ENCODE peak calls at places on chromosomes 2 and 18, in eight cellular contexts. Z is A549, Q is fibroblast of lung, J is GM23248, M is small intestine, U is right cardiac atrium, O is psoas muscle, A is cardiac muscle cell. L is an unnamed sample. For H3K4me1, the result is how much of the 10 kb centered on the place peaks cover.

GRCh38 chr2:41457026-41457425 is 590.8 kb upstream of the PKDCC start:
- DNase-seq in A (no peak), U (no peak), M (no peak), O (no peak), Z (no peak), J (no peak), Q (no peak), L (no peak)

GRCh38 chr18:54881229-54881753 is 53.0 kb downstream of the RAB27B start:
- DNase-seq in J (no peak), A (no peak), U (no peak), Z (no peak), Q (no peak), O (no peak), M (no peak), L (no peak)

GRCh38 chr2:221549143-221549542 is 23.0 kb downstream of the EPHA4 start:
- DNase-seq in A (no peak), M (no peak), J (no peak), O (no peak), U (no peak), Z (no peak), Q (peak), L (no peak)

GRCh38 chr18:11767935-11768334 is 78.9 kb downstream of the GNAL start:
- DNase-seq in Q (peak), J (peak), Z (no peak), M (no peak), A (no peak), U (no peak), O (no peak), L (no peak)

GRCh38 chr18:61992285-61992684 is 99.5 kb upstream of the RNF152 start:
- DNase-seq in U (no peak), O (no peak), A (no peak), J (peak), M (no peak), Q (peak), Z (no peak), L (peak)

GRCh38 chr18:62105373-62105772 is 81.5 kb downstream of the PIGN start:
- DNase-seq in U (no peak), A (no peak), J (no peak), O (no peak), M (no peak), Q (peak), Z (no peak), L (no peak)

GRCh38 chr18:78862395-78862794 is 117.2 kb upstream of the SALL3 start:
- DNase-seq in J (no peak), Z (no peak), A (no peak), O (no peak), U (no peak), Q (no peak), M (no peak), L (no peak)

GRCh38 chr2:201264472-201265173 is 4.3 kb downstream of the CASP8 start:
- DNase-seq in Z (no peak), J (peak), U (no peak), M (no peak), O (no peak), A (no peak), Q (peak), L (no peak)

GRCh38 chr18:5973079-5973478 is 77.8 kb upstream of the TMEM200C start:
- DNase-seq in A (no peak), O (no peak), M (no peak), U (no peak), Q (no peak), Z (no peak), J (no peak), L (no peak)

GRCh38 chr18:39453882-39454281 is 1888.3 kb upstream of the CELF4 start:
- DNase-seq in J (peak), O (no peak), U (peak), M (peak), Z (no peak), Q (peak), A (no peak), L (no peak)

GRCh38 chr18:42925036-42925435 is 190.4 kb downstream of the RIT2 start:
- DNase-seq in M (no peak), Z (no peak), O (no peak), J (no peak), A (no peak), Q (no peak), U (no peak), L (no peak)

GRCh38 chr2:231425811-231426703 is 30.5 kb downstream of the B3GNT7 start:
- DNase-seq in U (no peak), A (no peak), M (peak), J (no peak), O (no peak), Z (no peak), Q (no peak), L (peak)

GRCh38 chr2:172995323-172996244 is 80.1 kb upstream of the MAP3K20 start:
- DNase-seq in J (peak), U (peak), Q (peak), M (peak), Z (peak), A (peak), O (peak), L (no peak)

GRCh38 chr2:232731470-232731869 is 34.3 kb downstream of the GIGYF2 start:
- DNase-seq in Z (no peak), J (peak), Q (peak), M (no peak), A (no peak), O (no peak), U (no peak), L (no peak)

GRCh38 chr2:148922776-148923175 is 47.7 kb downstream of the KIF5C start:
- DNase-seq in Z (no peak), Q (no peak), O (no peak), J (no peak), M (no peak), U (no peak), A (no peak), L (no peak)

GRCh38 chr2:38377501-38378258 is 607 bp upstream of the ATL2 start:
- DNase-seq in O (no peak), A (peak), M (no peak), J (peak), Q (peak), Z (peak), U (no peak), L (peak)

GRCh38 chr2:129092871-129093385 is 774.3 kb upstream of the HS6ST1 start:
- DNase-seq in O (no peak), Q (no peak), A (no peak), U (no peak), Z (peak), M (no peak), J (no peak), L (no peak)

GRCh38 chr2:160650196-160651108 is 156.8 kb upstream of the RBMS1 start:
- DNase-seq in U (no peak), J (no peak), A (no peak), M (no peak), Q (no peak), O (no peak), Z (no peak), L (no peak)

GRCh38 chr2:8337321-8337720 is 344.5 kb upstream of the ID2 start:
- DNase-seq in J (no peak), O (no peak), U (no peak), A (no peak), M (peak), Q (no peak), Z (no peak), L (no peak)

GRCh38 chr2:228545749-228546148 is 364.3 kb upstream of the SPHKAP start:
- DNase-seq in Z (no peak), U (no peak), A (peak), Q (peak), O (no peak), M (no peak), J (peak), L (peak)

GRCh38 chr2:70992945-70993688 is 1.6 kb downstream of the TEX261 start:
- DNase-seq in O (no peak), A (no peak), J (peak), M (no peak), U (no peak), Q (no peak), Z (no peak), L (no peak)

GRCh38 chr2:30433902-30434301 is 13.1 kb upstream of the LCLAT1 start:
- DNase-seq in Z (no peak), O (no peak), J (no peak), A (no peak), M (no peak), U (no peak), Q (peak), L (no peak)

GRCh38 chr2:127047716-127048617 is 59.0 kb downstream of the BIN1 start:
- DNase-seq in J (no peak), U (peak), A (no peak), Z (no peak), Q (no peak), O (no peak), M (no peak), L (no peak)

GRCh38 chr2:128069769-128070168 is 21.2 kb upstream of the UGGT1 start:
- DNase-seq in U (no peak), M (peak), O (no peak), Z (peak), A (no peak), Q (peak), J (peak), L (no peak)

GRCh38 chr2:187091664-187092063 is 242.7 kb upstream of the ZSWIM2 start:
- DNase-seq in J (no peak), M (no peak), Z (no peak), A (no peak), U (peak), O (no peak), Q (peak), L (no peak)

GRCh38 chr2:149427371-149427770 is 97.0 kb downstream of the LYPD6 start:
- DNase-seq in Q (no peak), U (no peak), M (no peak), Z (no peak), O (no peak), A (no peak), J (no peak), L (no peak)

GRCh38 chr18:2424420-2424819 is 146.9 kb downstream of the METTL4 start:
- DNase-seq in Q (no peak), U (no peak), Z (no peak), M (no peak), A (no peak), O (no peak), J (peak), L (no peak)

GRCh38 chr2:71275939-71276310 is 49.0 kb upstream of the PAIP2B start:
- DNase-seq in O (no peak), Q (no peak), J (no peak), M (no peak), Z (no peak), U (no peak), A (no peak), L (no peak)

GRCh38 chr2:240567872-240568677 is at the start of gene RNPEPL1:
- DNase-seq in Q (peak), J (peak), M (peak), U (no peak), A (peak), Z (peak), O (peak), L (no peak)

GRCh38 chr2:15996536-15997423 is 56.4 kb downstream of the MYCN start:
- DNase-seq in Z (no peak), Q (no peak), O (no peak), J (no peak), A (no peak), U (no peak), M (no peak), L (no peak)

GRCh38 chr2:26469092-26469710 is 8.7 kb downstream of the OTOF start:
- DNase-seq in Q (peak), J (peak), A (peak), O (no peak), M (peak), Z (peak), U (no peak), L (peak)

GRCh38 chr2:189178726-189179606 is 595 bp downstream of the COL5A2 start:
- DNase-seq in Z (peak), O (no peak), A (peak), J (peak), M (peak), U (peak), Q (peak), L (no peak)

GRCh38 chr2:208488668-208489564 is 82.3 kb downstream of the PTH2R start:
- DNase-seq in Q (no peak), O (no peak), Z (no peak), U (no peak), M (peak), J (no peak), A (no peak), L (no peak)

GRCh38 chr18:26419746-26420145 is 128.6 kb downstream of the KCTD1 start:
- DNase-seq in J (peak), O (no peak), Q (peak), M (no peak), Z (no peak), A (no peak), U (no peak), L (no peak)

GRCh38 chr2:147076634-147077033 is 768.2 kb upstream of the ACVR2A start:
- DNase-seq in Z (no peak), Q (peak), A (no peak), M (no peak), O (no peak), U (no peak), J (peak), L (no peak)

GRCh38 chr2:46098606-46099005 is 198.6 kb upstream of the EPAS1 start:
- DNase-seq in M (no peak), O (no peak), Q (peak), U (no peak), J (peak), Z (peak), A (no peak), L (no peak)

GRCh38 chr2:3500326-3500899 is 18.9 kb downstream of the ADI1 start:
- DNase-seq in O (no peak), Z (no peak), J (no peak), M (no peak), A (no peak), U (no peak), Q (no peak), L (no peak)

GRCh38 chr18:24914148-24914525 is 437.8 kb downstream of the ZNF521 start:
- DNase-seq in U (peak), O (no peak), J (no peak), A (no peak), M (peak), Q (no peak), Z (no peak), L (no peak)
- H3K4me1 ChIP-seq in U (under half), O (under half), J (under half), A (under half), M (under half), Q (under half), Z (under half), L (under half)

GRCh38 chr18:10416020-10416419 is 38.4 kb upstream of the APCDD1 start:
- DNase-seq in J (no peak), A (no peak), U (no peak), O (no peak), Q (no peak), M (no peak), Z (no peak), L (no peak)
- H3K4me1 ChIP-seq in J (under half), A (under half), U (under half), O (under half), Q (under half), M (under half), Z (under half), L (under half)

DNA sequence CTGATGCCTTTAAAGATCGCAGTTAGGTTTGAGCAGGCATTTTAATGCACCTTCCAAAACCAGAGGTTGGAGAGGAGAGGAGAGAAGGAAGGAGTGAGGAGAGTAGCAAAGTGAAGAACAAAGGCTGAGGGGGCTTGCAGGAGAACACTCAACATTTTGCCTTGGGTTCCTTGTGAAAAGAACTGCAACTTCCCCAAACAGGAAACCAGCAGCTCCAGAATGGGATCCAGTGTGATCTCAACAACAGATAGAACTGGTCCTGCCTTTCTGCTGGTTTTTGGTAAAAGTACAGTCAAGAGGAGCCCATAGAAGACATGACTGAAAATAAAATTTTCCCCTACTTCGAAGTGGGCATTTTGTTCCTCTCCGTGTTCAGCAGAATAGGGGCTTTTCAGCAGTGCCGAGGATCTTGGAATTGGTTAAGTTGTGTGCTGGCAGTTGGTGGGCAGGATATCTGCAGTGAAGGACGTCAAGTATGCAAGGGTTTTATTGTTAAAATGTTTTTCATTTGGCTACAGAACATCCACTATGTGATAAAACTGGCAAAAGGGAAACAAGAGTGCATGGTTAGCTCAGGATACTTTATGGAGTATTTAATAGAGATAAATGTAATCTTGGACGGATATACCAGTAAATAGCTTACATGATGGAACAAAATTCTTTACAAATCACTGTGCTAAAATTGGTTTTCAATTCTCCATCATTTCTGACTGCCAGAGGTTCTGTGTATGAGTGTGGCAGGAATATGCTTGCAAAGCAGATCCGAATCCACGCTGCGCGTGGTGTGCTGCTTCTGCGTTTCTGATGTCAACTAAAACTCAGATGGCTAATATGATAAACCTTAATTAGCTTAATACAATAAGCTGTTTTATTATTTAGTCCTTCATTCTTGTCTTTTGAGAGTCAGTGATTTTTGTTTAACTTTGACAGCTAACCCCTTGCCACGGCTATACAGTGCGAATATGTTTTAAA is 1.9 kb downstream of the ZNF532 start:
- DNase-seq in A (no peak), Q (no peak), O (no peak), U (peak), Z (no peak), M (no peak), J (no peak), L (no peak)
- H3K4me1 ChIP-seq in A (half or more), Q (under half), O (half or more), U (under half), Z (under half), M (under half), J (half or more), L (under half)

GRCh38 chr2:217420868-217421267 is 561.0 kb upstream of the TNP1 start:
- DNase-seq in Q (no peak), Z (no peak), U (no peak), O (no peak), M (no peak), A (no peak), J (no peak), L (no peak)

GRCh38 chr2:217417536-217417935 is 557.7 kb upstream of the TNP1 start:
- DNase-seq in O (no peak), M (no peak), U (no peak), Q (no peak), A (no peak), J (peak), Z (no peak), L (no peak)

GRCh38 chr2:217419075-217419671 is 559.3 kb upstream of the TNP1 start:
- DNase-seq in O (no peak), Z (no peak), A (no peak), U (no peak), J (peak), M (no peak), Q (no peak), L (no peak)

GRCh38 chr2:217418090-217418489 is 558.2 kb upstream of the TNP1 start:
- DNase-seq in U (no peak), M (no peak), Z (no peak), A (no peak), Q (peak), O (no peak), J (peak), L (no peak)

GRCh38 chr2:217418544-217418943 is 558.7 kb upstream of the TNP1 start:
- DNase-seq in Z (no peak), O (no peak), M (no peak), J (peak), A (no peak), U (no peak), Q (no peak), L (no peak)
- H3K4me1 ChIP-seq in Z (under half), O (under half), M (under half), J (under half), A (under half), U (under half), Q (under half), L (under half)